ENCODE peak calls at places on chromosomes 6 and 20, in four cellular contexts. K, D, H and R are unnamed samples.

GRCh38 chr20:41158082-41158625 is 20.8 kb downstream of the PLCG1 start:
- DNase-seq in K (no peak), D (no peak), H (no peak), R (no peak)

GRCh38 chr6:154637392-154637791 is 95.8 kb upstream of the SCAF8 start:
- DNase-seq in K (no peak), D (no peak), H (no peak), R (no peak)

GRCh38 chr6:116136933-116137340 is 11.0 kb upstream of the COL10A1 start:
- DNase-seq in K (no peak), D (no peak), H (no peak), R (no peak)

GRCh38 chr6:168319279-168320051 is at the start of gene DACT2:
- DNase-seq in K (no peak), D (no peak), H (no peak), R (peak)

GRCh38 chr6:117265425-117266266 is at the start of gene VGLL2:
- DNase-seq in K (peak), D (no peak), H (peak), R (peak)

GRCh38 chr20:47951521-47951951 is 166.3 kb upstream of the SULF2 start:
- DNase-seq in K (no peak), D (no peak), H (no peak), R (no peak)

GRCh38 chr6:131951576-131952230 is 531 bp upstream of the CCN2 start:
- DNase-seq in K (no peak), D (no peak), H (no peak), R (no peak)

GRCh38 chr20:48669946-48670630 is 157.7 kb downstream of the PREX1 start:
- DNase-seq in K (no peak), D (no peak), H (no peak), R (no peak)

GRCh38 chr6:136166815-136167214 is 83.3 kb downstream of the MTFR2 start:
- DNase-seq in K (no peak), D (no peak), H (no peak), R (no peak)

GRCh38 chr20:17808357-17808756 is 108.6 kb downstream of the BANF2 start:
- DNase-seq in K (peak), D (no peak), H (no peak), R (no peak)

GRCh38 chr6:79416931-79417330 is 120.3 kb downstream of the LCA5 start:
- DNase-seq in K (no peak), D (no peak), H (no peak), R (no peak)

GRCh38 chr6:138847884-138848283 is 52.0 kb downstream of the ECT2L start:
- DNase-seq in K (no peak), D (no peak), H (no peak), R (no peak)

GRCh38 chr6:122098091-122098769 is 301.2 kb upstream of the HSF2 start:
- DNase-seq in K (no peak), D (no peak), H (no peak), R (no peak)

GRCh38 chr20:58374906-58375760 is 13.9 kb upstream of the VAPB start:
- DNase-seq in K (no peak), D (no peak), H (peak), R (peak)

GRCh38 chr20:48107560-48107959 is 322.3 kb upstream of the SULF2 start:
- DNase-seq in K (no peak), D (no peak), H (no peak), R (no peak)

GRCh38 chr6:148497717-148498116 is 155.1 kb downstream of the SASH1 start:
- DNase-seq in K (no peak), D (no peak), H (no peak), R (no peak)

GRCh38 chr20:51220293-51220706 is 197.4 kb upstream of the KCNG1 start:
- DNase-seq in K (peak), D (peak), H (peak), R (peak)

GRCh38 chr20:37627060-37627766 is 66.6 kb upstream of the CTNNBL1 start:
- DNase-seq in K (peak), D (no peak), H (peak), R (peak)

GRCh38 chr20:58839474-58839874 is 11.2 kb downstream of the GNAS-AS1 start:
- DNase-seq in K (peak), D (no peak), H (peak), R (peak)

GRCh38 chr6:130949553-130949952 is 113.5 kb downstream of the EPB41L2 start:
- DNase-seq in K (no peak), D (no peak), H (no peak), R (no peak)

GRCh38 chr6:13709698-13710551 is 1.7 kb downstream of the RANBP9 start:
- DNase-seq in K (no peak), D (no peak), H (no peak), R (no peak)

GRCh38 chr6:7697820-7698623 is 27.9 kb upstream of the BMP6 start:
- DNase-seq in K (peak), D (no peak), H (no peak), R (no peak)

GRCh38 chr20:46308258-46309157 is at the start of gene CDH22:
- DNase-seq in K (peak), D (peak), H (peak), R (peak)

GRCh38 chr6:154460306-154461071 is 50.0 kb downstream of the CNKSR3 start:
- DNase-seq in K (peak), D (no peak), H (no peak), R (no peak)

GRCh38 chr6:31272856-31273626 is 1.1 kb upstream of the HLA-C start:
- DNase-seq in K (no peak), D (no peak), H (no peak), R (no peak)

GRCh38 chr20:15708984-15709598 is 864.2 kb downstream of the KIF16B start:
- DNase-seq in K (peak), D (no peak), H (peak), R (peak)